ENCODE peak calls at places on chromosomes 12 and 14, in ten cellular contexts. One of them, this sample, is unnamed.

GRCh38 chr12:41967668-41968649 is 176.7 kb downstream of the GXYLT1 start:
- DNase-seq in fibroblast of lung: no peak
- DNase-seq in K562: no peak
- DNase-seq in fibroblast of villous mesenchyme: peak
- DNase-seq in RWPE2: no peak
- DNase-seq in ovary: no peak
- DNase-seq in heart left ventricle: no peak
- DNase-seq in AG04450: no peak
- DNase-seq in GM06990: no peak
- DNase-seq in HL-60: no peak
- DNase-seq in this sample: no peak

GRCh38 chr14:32129124-32129523 is 52.0 kb downstream of the ARHGAP5 start:
- DNase-seq in fibroblast of lung: peak
- DNase-seq in K562: no peak
- DNase-seq in fibroblast of villous mesenchyme: peak
- DNase-seq in RWPE2: no peak
- DNase-seq in ovary: no peak
- DNase-seq in heart left ventricle: no peak
- DNase-seq in AG04450: no peak
- DNase-seq in GM06990: no peak
- DNase-seq in HL-60: no peak
- DNase-seq in this sample: no peak

GRCh38 chr12:120214626-120215356 is 13.9 kb upstream of the RPLP0 start:
- DNase-seq in fibroblast of lung: no peak
- DNase-seq in K562: no peak
- DNase-seq in fibroblast of villous mesenchyme: no peak
- DNase-seq in RWPE2: no peak
- DNase-seq in ovary: no peak
- DNase-seq in heart left ventricle: no peak
- DNase-seq in AG04450: no peak
- DNase-seq in GM06990: no peak
- DNase-seq in HL-60: no peak
- DNase-seq in this sample: no peak

GRCh38 chr12:113580437-113580836 is 108.8 kb upstream of the LHX5 start:
- DNase-seq in fibroblast of lung: no peak
- DNase-seq in K562: no peak
- DNase-seq in fibroblast of villous mesenchyme: no peak
- DNase-seq in RWPE2: no peak
- DNase-seq in ovary: no peak
- DNase-seq in heart left ventricle: no peak
- DNase-seq in AG04450: no peak
- DNase-seq in GM06990: no peak
- DNase-seq in HL-60: no peak
- DNase-seq in this sample: no peak

GRCh38 chr14:90956273-90956672 is 104.2 kb downstream of the RPS6KA5 start:
- DNase-seq in fibroblast of lung: no peak
- DNase-seq in K562: no peak
- DNase-seq in fibroblast of villous mesenchyme: no peak
- DNase-seq in RWPE2: no peak
- DNase-seq in ovary: no peak
- DNase-seq in heart left ventricle: no peak
- DNase-seq in AG04450: no peak
- DNase-seq in GM06990: no peak
- DNase-seq in HL-60: no peak
- DNase-seq in this sample: no peak

GRCh38 chr12:95966287-95966870 is 23.2 kb downstream of the AMDHD1 start:
- DNase-seq in fibroblast of lung: no peak
- DNase-seq in K562: no peak
- DNase-seq in fibroblast of villous mesenchyme: no peak
- DNase-seq in RWPE2: no peak
- DNase-seq in ovary: no peak
- DNase-seq in heart left ventricle: no peak
- DNase-seq in AG04450: no peak
- DNase-seq in GM06990: no peak
- DNase-seq in HL-60: no peak
- DNase-seq in this sample: no peak

GRCh38 chr12:112340983-112341840 is 41.0 kb downstream of the HECTD4 start:
- DNase-seq in fibroblast of lung: no peak
- DNase-seq in K562: no peak
- DNase-seq in fibroblast of villous mesenchyme: no peak
- DNase-seq in RWPE2: no peak
- DNase-seq in ovary: no peak
- DNase-seq in heart left ventricle: no peak
- DNase-seq in AG04450: no peak
- DNase-seq in GM06990: no peak
- DNase-seq in HL-60: no peak
- DNase-seq in this sample: no peak

GRCh38 chr12:19771858-19772257 is 332.6 kb downstream of the AEBP2 start:
- DNase-seq in fibroblast of lung: peak
- DNase-seq in K562: no peak
- DNase-seq in fibroblast of villous mesenchyme: peak
- DNase-seq in RWPE2: no peak
- DNase-seq in ovary: no peak
- DNase-seq in heart left ventricle: no peak
- DNase-seq in AG04450: peak
- DNase-seq in GM06990: no peak
- DNase-seq in HL-60: no peak
- DNase-seq in this sample: peak

GRCh38 chr14:59166258-59166657 is 22.2 kb upstream of the DAAM1 start:
- DNase-seq in fibroblast of lung: no peak
- DNase-seq in K562: no peak
- DNase-seq in fibroblast of villous mesenchyme: no peak
- DNase-seq in RWPE2: no peak
- DNase-seq in ovary: no peak
- DNase-seq in heart left ventricle: no peak
- DNase-seq in AG04450: no peak
- DNase-seq in GM06990: no peak
- DNase-seq in HL-60: no peak
- DNase-seq in this sample: no peak

GRCh38 chr14:59155886-59156285 is 32.6 kb upstream of the DAAM1 start:
- DNase-seq in fibroblast of lung: no peak
- DNase-seq in K562: no peak
- DNase-seq in fibroblast of villous mesenchyme: peak
- DNase-seq in RWPE2: no peak
- DNase-seq in ovary: no peak
- DNase-seq in heart left ventricle: no peak
- DNase-seq in AG04450: no peak
- DNase-seq in GM06990: no peak
- DNase-seq in HL-60: no peak
- DNase-seq in this sample: no peak

GRCh38 chr14:59160492-59160891 is 28.0 kb upstream of the DAAM1 start:
- DNase-seq in fibroblast of lung: no peak
- DNase-seq in K562: no peak
- DNase-seq in fibroblast of villous mesenchyme: no peak
- DNase-seq in RWPE2: no peak
- DNase-seq in ovary: no peak
- DNase-seq in heart left ventricle: no peak
- DNase-seq in AG04450: no peak
- DNase-seq in GM06990: no peak
- DNase-seq in HL-60: no peak
- DNase-seq in this sample: no peak

GRCh38 chr14:59159169-59159568 is 29.3 kb upstream of the DAAM1 start:
- DNase-seq in fibroblast of lung: peak
- DNase-seq in K562: no peak
- DNase-seq in fibroblast of villous mesenchyme: peak
- DNase-seq in RWPE2: no peak
- DNase-seq in ovary: no peak
- DNase-seq in heart left ventricle: no peak
- DNase-seq in AG04450: peak
- DNase-seq in GM06990: no peak
- DNase-seq in HL-60: no peak
- DNase-seq in this sample: no peak

DNA sequence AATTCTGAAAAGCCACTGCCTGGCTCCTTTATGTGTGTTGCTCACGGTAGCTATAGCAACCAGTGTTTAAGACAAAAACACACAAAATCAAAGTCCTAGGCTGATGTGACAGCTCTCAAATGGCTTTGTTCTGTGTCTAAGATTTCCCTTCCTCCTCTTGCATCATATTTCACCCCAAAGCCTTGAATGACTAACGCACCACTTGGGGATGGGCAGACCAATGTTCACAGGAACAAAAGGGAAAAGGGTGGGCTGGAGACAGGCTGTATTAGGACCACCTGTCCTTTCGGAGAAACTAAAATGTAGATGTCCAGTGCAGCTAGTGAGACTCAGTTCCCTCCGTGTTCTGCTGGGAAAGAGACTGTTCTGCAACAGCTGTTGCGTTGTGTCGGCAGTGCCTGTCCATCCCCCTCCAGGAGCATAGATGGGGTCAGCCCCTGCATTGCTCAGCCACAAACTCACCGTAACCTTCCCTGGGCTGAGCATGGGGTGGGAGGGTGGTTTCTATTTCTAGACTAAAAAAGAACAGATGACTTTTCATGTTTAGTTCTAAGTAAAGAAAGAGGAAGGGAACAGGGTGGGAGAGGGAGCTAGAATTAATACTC is 26.8 kb upstream of the DAAM1 start:
- DNase-seq in fibroblast of lung: peak
- DNase-seq in K562: no peak
- DNase-seq in fibroblast of villous mesenchyme: peak
- DNase-seq in RWPE2: no peak
- DNase-seq in ovary: no peak
- DNase-seq in heart left ventricle: no peak
- DNase-seq in AG04450: peak
- DNase-seq in GM06990: no peak
- DNase-seq in HL-60: no peak
- DNase-seq in this sample: peak
- H3K4me3 ChIP-seq in fibroblast of lung: peak
- H3K4me3 ChIP-seq in K562: no peak
- H3K4me3 ChIP-seq in fibroblast of villous mesenchyme: peak
- H3K4me3 ChIP-seq in RWPE2: no peak
- H3K4me3 ChIP-seq in ovary: peak
- H3K4me3 ChIP-seq in heart left ventricle: no peak
- H3K4me3 ChIP-seq in AG04450: peak
- H3K4me3 ChIP-seq in GM06990: no peak
- H3K4me3 ChIP-seq in HL-60: no peak
- H3K4me3 ChIP-seq in this sample: no peak

GRCh38 chr12:70583251-70583650 is 54.0 kb downstream of the PTPRB start:
- DNase-seq in fibroblast of lung: no peak
- DNase-seq in K562: no peak
- DNase-seq in fibroblast of villous mesenchyme: no peak
- DNase-seq in RWPE2: no peak
- DNase-seq in ovary: no peak
- DNase-seq in heart left ventricle: no peak
- DNase-seq in AG04450: no peak
- DNase-seq in GM06990: no peak
- DNase-seq in HL-60: no peak
- DNase-seq in this sample: no peak

GRCh38 chr12:70581199-70581598 is 56.0 kb downstream of the PTPRB start:
- DNase-seq in fibroblast of lung: no peak
- DNase-seq in K562: no peak
- DNase-seq in fibroblast of villous mesenchyme: no peak
- DNase-seq in RWPE2: no peak
- DNase-seq in ovary: no peak
- DNase-seq in heart left ventricle: no peak
- DNase-seq in AG04450: no peak
- DNase-seq in GM06990: no peak
- DNase-seq in HL-60: no peak
- DNase-seq in this sample: no peak

GRCh38 chr12:70576341-70577282 is 60.6 kb downstream of the PTPRB start:
- DNase-seq in fibroblast of lung: peak
- DNase-seq in K562: peak
- DNase-seq in fibroblast of villous mesenchyme: peak
- DNase-seq in RWPE2: no peak
- DNase-seq in ovary: no peak
- DNase-seq in heart left ventricle: no peak
- DNase-seq in AG04450: peak
- DNase-seq in GM06990: no peak
- DNase-seq in HL-60: peak
- DNase-seq in this sample: peak

GRCh38 chr12:70571705-70572269 is 65.4 kb downstream of the PTPRB start:
- DNase-seq in fibroblast of lung: no peak
- DNase-seq in K562: no peak
- DNase-seq in fibroblast of villous mesenchyme: peak
- DNase-seq in RWPE2: no peak
- DNase-seq in ovary: no peak
- DNase-seq in heart left ventricle: no peak
- DNase-seq in AG04450: no peak
- DNase-seq in GM06990: no peak
- DNase-seq in HL-60: no peak
- DNase-seq in this sample: no peak

GRCh38 chr12:70577283-70577634 is 60.0 kb downstream of the PTPRB start:
- DNase-seq in fibroblast of lung: no peak
- DNase-seq in K562: no peak
- DNase-seq in fibroblast of villous mesenchyme: no peak
- DNase-seq in RWPE2: no peak
- DNase-seq in ovary: no peak
- DNase-seq in heart left ventricle: no peak
- DNase-seq in AG04450: no peak
- DNase-seq in GM06990: no peak
- DNase-seq in HL-60: no peak
- DNase-seq in this sample: no peak
- TF ChIP-seq CTCF in fibroblast of lung: no peak
- TF ChIP-seq CTCF in K562: no peak
- TF ChIP-seq CTCF in fibroblast of villous mesenchyme: no peak
- TF ChIP-seq CTCF in RWPE2: peak
- TF ChIP-seq CTCF in ovary: no peak
- TF ChIP-seq CTCF in heart left ventricle: no peak
- TF ChIP-seq CTCF in AG04450: no peak
- TF ChIP-seq CTCF in GM06990: no peak
- TF ChIP-seq CTCF in HL-60: no peak
- TF ChIP-seq CTCF in this sample: no peak

GRCh38 chr12:131830335-131831020 is 2.3 kb downstream of the MMP17 start:
- DNase-seq in fibroblast of lung: peak
- DNase-seq in K562: peak
- DNase-seq in fibroblast of villous mesenchyme: peak
- DNase-seq in RWPE2: peak
- DNase-seq in ovary: peak
- DNase-seq in heart left ventricle: peak
- DNase-seq in AG04450: peak
- DNase-seq in GM06990: no peak
- DNase-seq in HL-60: peak
- DNase-seq in this sample: no peak

GRCh38 chr12:131827961-131828534 is at the start of gene MMP17:
- DNase-seq in fibroblast of lung: peak
- DNase-seq in K562: peak
- DNase-seq in fibroblast of villous mesenchyme: peak
- DNase-seq in RWPE2: peak
- DNase-seq in ovary: peak
- DNase-seq in heart left ventricle: peak
- DNase-seq in AG04450: no peak
- DNase-seq in GM06990: no peak
- DNase-seq in HL-60: no peak
- DNase-seq in this sample: no peak

GRCh38 chr12:131829351-131829794 is 1.2 kb downstream of the MMP17 start:
- DNase-seq in fibroblast of lung: peak
- DNase-seq in K562: no peak
- DNase-seq in fibroblast of villous mesenchyme: peak
- DNase-seq in RWPE2: peak
- DNase-seq in ovary: peak
- DNase-seq in heart left ventricle: peak
- DNase-seq in AG04450: no peak
- DNase-seq in GM06990: no peak
- DNase-seq in HL-60: no peak
- DNase-seq in this sample: no peak

GRCh38 chr12:131829795-131830334 is 1.7 kb downstream of the MMP17 start:
- DNase-seq in fibroblast of lung: no peak
- DNase-seq in K562: no peak
- DNase-seq in fibroblast of villous mesenchyme: no peak
- DNase-seq in RWPE2: peak
- DNase-seq in ovary: peak
- DNase-seq in heart left ventricle: no peak
- DNase-seq in AG04450: no peak
- DNase-seq in GM06990: no peak
- DNase-seq in HL-60: no peak
- DNase-seq in this sample: no peak

GRCh38 chr12:131828671-131829350 is 618 bp downstream of the MMP17 start:
- DNase-seq in fibroblast of lung: no peak
- DNase-seq in K562: no peak
- DNase-seq in fibroblast of villous mesenchyme: peak
- DNase-seq in RWPE2: peak
- DNase-seq in ovary: peak
- DNase-seq in heart left ventricle: no peak
- DNase-seq in AG04450: no peak
- DNase-seq in GM06990: no peak
- DNase-seq in HL-60: no peak
- DNase-seq in this sample: no peak
- H3K4me3 ChIP-seq in fibroblast of lung: peak
- H3K4me3 ChIP-seq in K562: peak
- H3K4me3 ChIP-seq in fibroblast of villous mesenchyme: peak
- H3K4me3 ChIP-seq in RWPE2: peak
- H3K4me3 ChIP-seq in ovary: peak
- H3K4me3 ChIP-seq in heart left ventricle: peak
- H3K4me3 ChIP-seq in AG04450: peak
- H3K4me3 ChIP-seq in GM06990: peak
- H3K4me3 ChIP-seq in HL-60: peak
- H3K4me3 ChIP-seq in this sample: peak

DNA sequence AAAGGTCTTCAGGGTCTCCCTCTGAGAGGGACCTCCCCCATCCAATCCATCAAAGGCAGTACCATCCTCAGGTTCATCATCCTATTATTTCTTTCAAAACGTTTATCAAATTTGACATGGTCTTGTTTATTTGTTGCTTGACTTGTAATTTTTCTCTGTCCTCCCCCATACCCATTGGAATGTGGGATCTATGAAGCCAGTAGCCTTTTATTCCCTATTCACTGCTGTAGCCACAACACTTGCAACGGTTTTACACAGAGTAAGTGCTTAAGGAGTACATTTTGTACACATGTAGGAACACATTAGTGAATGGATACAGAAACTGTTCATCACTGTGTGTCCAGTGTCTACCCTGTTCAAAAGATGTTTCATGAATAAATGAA is 41.5 kb downstream of the IGF1 start:
- DNase-seq in fibroblast of lung: no peak
- DNase-seq in K562: no peak
- DNase-seq in fibroblast of villous mesenchyme: peak
- DNase-seq in RWPE2: no peak
- DNase-seq in ovary: no peak
- DNase-seq in heart left ventricle: no peak
- DNase-seq in AG04450: no peak
- DNase-seq in GM06990: no peak
- DNase-seq in HL-60: no peak
- DNase-seq in this sample: no peak
- TF ChIP-seq CTCF in fibroblast of lung: no peak
- TF ChIP-seq CTCF in K562: no peak
- TF ChIP-seq CTCF in fibroblast of villous mesenchyme: no peak
- TF ChIP-seq CTCF in RWPE2: no peak
- TF ChIP-seq CTCF in ovary: no peak
- TF ChIP-seq CTCF in heart left ventricle: no peak
- TF ChIP-seq CTCF in AG04450: no peak
- TF ChIP-seq CTCF in GM06990: no peak
- TF ChIP-seq CTCF in HL-60: no peak
- TF ChIP-seq CTCF in this sample: no peak